ENCODE peak calls at places on chromosomes 1 and 21, in nine cellular contexts. O, U, D, V, E, Q, M, P and J are unnamed samples.
A peak's percentile ranks its signal among the peaks of the same experiment; 100 is the strongest.

GRCh38 chr21:44848821-44849521 is 24.5 kb downstream of the PTTG1IP start:
- DNase-seq in O (no peak), U (no peak), D (no peak), V (no peak), E (no peak), Q (peak; percentile 55), M (no peak), P (no peak), J (no peak)

GRCh38 chr1:37035828-37036666 is 1.7 kb upstream of the GRIK3 start:
- DNase-seq in O (no peak), U (no peak), D (no peak), V (no peak), E (no peak), Q (no peak), M (peak; percentile 48), P (peak; percentile 68), J (no peak)

GRCh38 chr1:53090227-53091147 is 28.5 kb downstream of the PODN start:
- DNase-seq in O (no peak), U (no peak), D (peak; percentile 70), V (no peak), E (no peak), Q (peak; percentile 79), M (no peak), P (no peak), J (no peak)

GRCh38 chr1:65254320-65255087 is 54.8 kb upstream of the DNAJC6 start:
- DNase-seq in O (no peak), U (no peak), D (peak; percentile 83), V (peak; percentile 46), E (peak; percentile 37), Q (peak; percentile 93), M (peak; percentile 87), P (peak; percentile 95), J (peak; percentile 41)

GRCh38 chr1:1068374-1069060 is 5.6 kb downstream of the RNF223 start:
- DNase-seq in O (no peak), U (no peak), D (no peak), V (no peak), E (no peak), Q (peak; percentile 88), M (no peak), P (peak; percentile 52), J (no peak)

GRCh38 chr1:183633676-183634343 is 1.8 kb downstream of the ARPC5 start:
- DNase-seq in O (peak; percentile 84), U (peak; percentile 51), D (no peak), V (peak; percentile 92), E (peak; percentile 91), Q (no peak), M (peak; percentile 33), P (peak; percentile 51), J (peak; percentile 84)

GRCh38 chr1:36321119-36321951 is 2.1 kb downstream of the EVA1B start:
- DNase-seq in O (peak; percentile 80), U (no peak), D (peak; percentile 92), V (peak; percentile 93), E (peak; percentile 94), Q (peak; percentile 81), M (peak; percentile 87), P (peak; percentile 89), J (peak; percentile 94)

GRCh38 chr1:204162498-204163074 is 3.6 kb downstream of the REN start:
- DNase-seq in O (no peak), U (peak; percentile 21), D (peak; percentile 80), V (peak; percentile 68), E (peak; percentile 57), Q (peak; percentile 90), M (peak; percentile 82), P (peak; percentile 81), J (peak; percentile 54)

GRCh38 chr21:17612023-17612564 is 607 bp downstream of the BTG3 start:
- DNase-seq in O (no peak), U (no peak), D (peak; percentile 36), V (peak; percentile 60), E (no peak), Q (peak; percentile 82), M (peak; percentile 30), P (no peak), J (peak; percentile 45)

GRCh38 chr1:24743404-24744211 is 1.6 kb upstream of the CLIC4 start:
- DNase-seq in O (no peak), U (no peak), D (no peak), V (peak; percentile 64), E (peak; percentile 42), Q (no peak), M (no peak), P (peak; percentile 20), J (peak; percentile 88)

GRCh38 chr21:25834376-25834775 is 99.6 kb downstream of the GABPA start:
- DNase-seq in O (no peak), U (no peak), D (no peak), V (no peak), E (no peak), Q (no peak), M (no peak), P (no peak), J (no peak)

GRCh38 chr1:94989398-94989797 is 62.5 kb upstream of the CNN3 start:
- DNase-seq in O (no peak), U (no peak), D (peak; percentile 46), V (no peak), E (no peak), Q (no peak), M (no peak), P (no peak), J (no peak)

GRCh38 chr1:150388241-150388640 is 24.3 kb downstream of the RPRD2 start:
- DNase-seq in O (no peak), U (no peak), D (no peak), V (no peak), E (no peak), Q (no peak), M (no peak), P (no peak), J (no peak)

GRCh38 chr1:21523297-21523813 is 14.1 kb downstream of the ALPL start:
- DNase-seq in O (no peak), U (no peak), D (no peak), V (no peak), E (no peak), Q (no peak), M (no peak), P (no peak), J (no peak)

GRCh38 chr1:50603274-50604271 is 180.3 kb upstream of the DMRTA2 start:
- DNase-seq in O (no peak), U (peak; percentile 25), D (no peak), V (peak; percentile 33), E (peak; percentile 66), Q (no peak), M (no peak), P (no peak), J (peak; percentile 59)

GRCh38 chr1:99544328-99544727 is 101.6 kb upstream of the PALMD start:
- DNase-seq in O (peak; percentile 39), U (peak; percentile 35), D (no peak), V (peak; percentile 56), E (peak; percentile 61), Q (no peak), M (no peak), P (no peak), J (peak; percentile 63)

GRCh38 chr21:14877581-14878228 is 187.1 kb downstream of the NRIP1 start:
- DNase-seq in O (no peak), U (no peak), D (no peak), V (no peak), E (peak; percentile 57), Q (no peak), M (no peak), P (no peak), J (peak; percentile 77)

DNA sequence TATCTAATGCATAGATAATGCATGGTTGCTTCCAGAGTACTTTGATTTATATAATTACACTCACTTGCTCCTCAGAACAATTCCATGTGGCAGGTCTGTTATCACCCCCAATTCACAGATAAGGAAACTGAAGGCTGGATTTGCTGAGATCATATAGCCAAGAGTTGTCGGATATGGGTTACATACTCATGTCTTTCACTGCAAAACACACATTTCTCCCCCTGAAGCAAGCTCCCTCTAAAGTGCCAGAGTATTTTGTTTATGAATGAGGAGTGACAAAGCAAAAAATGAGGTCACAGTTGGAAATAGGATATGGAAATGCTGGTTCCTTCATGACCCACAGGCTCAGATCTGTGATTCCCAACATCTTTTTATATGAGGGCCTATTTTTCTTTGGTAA is 134.2 kb downstream of the ROR1 start:
- DNase-seq in O (no peak), U (no peak), D (no peak), V (peak; percentile 27), E (no peak), Q (no peak), M (no peak), P (no peak), J (peak; percentile 47)
- H3K4me3 ChIP-seq in O (no peak overlapping the region), U (no peak overlapping the region), D (no peak overlapping the region), V (no peak overlapping the region), E (no peak overlapping the region), Q (no peak overlapping the region), M (no peak overlapping the region), P (no peak overlapping the region), J (no peak overlapping the region)

GRCh38 chr1:229105109-229105508 is 165.8 kb upstream of the RAB4A start:
- DNase-seq in O (no peak), U (no peak), D (no peak), V (no peak), E (no peak), Q (no peak), M (no peak), P (no peak), J (no peak)
- TF ChIP-seq CTCF in O (no peak), U (no peak), D (no peak), V (no peak), E (no peak), Q (no peak), M (no peak), P (no peak), J (no peak)

DNA sequence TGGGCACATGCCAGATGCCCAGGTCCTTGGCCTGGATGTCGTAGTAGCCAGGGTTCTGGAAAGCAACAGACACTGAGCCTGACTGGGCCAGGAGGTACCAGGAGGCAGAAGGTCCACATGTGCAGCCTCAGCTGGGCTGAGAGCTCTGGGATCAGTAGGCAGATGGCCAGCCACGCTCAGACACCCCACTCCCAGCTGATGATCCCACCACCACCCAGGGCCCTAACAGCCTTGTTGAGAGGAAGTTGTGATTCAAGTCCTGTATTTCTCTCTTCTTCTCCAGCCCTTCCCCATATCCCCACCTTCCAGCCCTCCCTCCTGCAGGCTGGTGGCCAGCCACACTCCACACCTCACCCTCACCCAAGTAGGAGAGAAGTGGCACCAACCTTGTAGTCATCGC is 4.0 kb downstream of the ITLN2 start:
- DNase-seq in O (no peak), U (no peak), D (no peak), V (no peak), E (no peak), Q (no peak), M (no peak), P (no peak), J (no peak)
- H3K4me3 ChIP-seq in O (no peak overlapping the region), U (no peak overlapping the region), D (no peak overlapping the region), V (no peak overlapping the region), E (no peak overlapping the region), Q (peak overlapping the region; percentile 29), M (no peak overlapping the region), P (no peak overlapping the region), J (no peak overlapping the region)

DNA sequence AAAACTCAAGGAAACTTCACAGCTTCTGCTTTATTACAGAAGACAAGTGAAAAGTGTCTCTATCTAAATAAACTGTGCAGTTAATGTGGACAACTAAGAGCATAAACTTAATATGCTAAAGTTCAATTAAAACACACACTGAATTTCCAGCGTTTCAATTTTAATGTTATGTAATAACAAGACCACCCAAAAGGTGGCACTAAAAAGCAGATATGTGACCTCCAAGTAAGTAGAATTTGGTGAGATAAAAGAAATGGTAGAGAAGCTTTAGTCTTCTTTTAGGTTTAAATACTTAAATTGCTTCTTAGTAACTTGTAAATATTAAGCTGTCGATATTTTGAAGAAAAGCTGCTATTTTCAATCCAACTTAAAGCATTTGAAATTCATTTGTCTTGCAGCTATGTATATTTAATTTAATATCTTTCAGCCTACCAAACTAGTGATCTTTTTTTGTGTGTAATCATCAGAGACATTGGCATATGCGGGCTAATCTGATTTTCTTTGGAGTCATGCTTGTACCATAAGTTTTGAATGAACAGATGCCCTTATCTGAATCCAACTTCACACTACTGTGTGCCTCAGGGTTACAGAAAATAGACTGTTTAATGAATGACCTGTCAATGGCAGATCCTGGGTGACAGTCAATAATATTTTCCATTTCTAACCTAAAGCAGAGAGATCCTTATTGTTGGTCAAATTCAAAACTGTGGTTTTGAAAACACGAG is 36.5 kb upstream of the ADAMTS1 start:
- DNase-seq in O (peak; percentile 8), U (peak; percentile 1), D (no peak), V (peak; percentile 54), E (peak; percentile 39), Q (no peak), M (no peak), P (peak; percentile 17), J (peak; percentile 57)
- TF ChIP-seq CTCF in O (peak; percentile 45), U (peak; percentile 24), D (peak; percentile 32), V (peak; percentile 40), E (peak; percentile 35), Q (peak; percentile 44), M (peak; percentile 10), P (peak; percentile 49), J (peak; percentile 43)